ENCODE peak calls at places on chromosomes 11 and 22, in four cellular contexts. Y is body of pancreas, C is thoracic aorta, G is fibroblast of pulmonary artery. Q is an unnamed sample.

GRCh38 chr11:22703040-22703439 is 36.6 kb downstream of the GAS2 start:
- DNase-seq in Y (peak; percentile 57), C (no peak), G (peak; percentile 88), Q (no peak)

GRCh38 chr11:20353829-20354434 is 9.6 kb upstream of the HTATIP2 start:
- DNase-seq in Y (peak; percentile 52), C (no peak), G (peak; percentile 61), Q (peak; percentile 23)

GRCh38 chr11:19816817-19817216 is 104.2 kb downstream of the NAV2 start:
- DNase-seq in Y (no peak), C (no peak), G (no peak), Q (no peak)

GRCh38 chr11:77198440-77198849 is 70.4 kb downstream of the MYO7A start:
- DNase-seq in Y (peak; percentile 23), C (no peak), G (peak; percentile 11), Q (peak; percentile 25)

GRCh38 chr11:99325807-99326206 is 305.1 kb downstream of the CNTN5 start:
- DNase-seq in Y (no peak), C (no peak), G (peak; percentile 96), Q (no peak)

GRCh38 chr22:49083607-49084006 is 744.1 kb downstream of the BRD1 start:
- DNase-seq in Y (no peak), C (no peak), G (no peak), Q (no peak)

GRCh38 chr11:119342023-119342300 is 1.3 kb upstream of the C1QTNF5 start:
- DNase-seq in Y (no peak), C (no peak), G (no peak), Q (no peak)

GRCh38 chr11:128095459-128096096 is 491.8 kb downstream of the ETS1 start:
- DNase-seq in Y (no peak), C (no peak), G (peak; percentile 94), Q (no peak)

GRCh38 chr22:22061085-22062077 is 78.8 kb upstream of the TOP3B start:
- DNase-seq in Y (peak; percentile 19), C (no peak), G (peak; percentile 69), Q (no peak)

GRCh38 chr11:36381005-36381350 is 84.9 kb downstream of the PRR5L start:
- DNase-seq in Y (no peak), C (no peak), G (no peak), Q (no peak)
- H3K4me3 ChIP-seq in Y (no peak overlapping the region), C (peak overlapping the region; percentile 48), G (no peak overlapping the region), Q (no peak overlapping the region)

GRCh38 chr22:42500164-42500835 is 19.3 kb downstream of the RRP7A start:
- DNase-seq in Y (peak; percentile 89), C (no peak), G (peak; percentile 71), Q (peak; percentile 63)

GRCh38 chr22:42500836-42501179 is 18.8 kb downstream of the RRP7A start:
- DNase-seq in Y (no peak), C (no peak), G (no peak), Q (no peak)
- H3K4me3 ChIP-seq in Y (no peak overlapping the region), C (peak overlapping the region; percentile 68), G (peak overlapping the region; percentile 34), Q (peak overlapping the region; percentile 21)

DNA sequence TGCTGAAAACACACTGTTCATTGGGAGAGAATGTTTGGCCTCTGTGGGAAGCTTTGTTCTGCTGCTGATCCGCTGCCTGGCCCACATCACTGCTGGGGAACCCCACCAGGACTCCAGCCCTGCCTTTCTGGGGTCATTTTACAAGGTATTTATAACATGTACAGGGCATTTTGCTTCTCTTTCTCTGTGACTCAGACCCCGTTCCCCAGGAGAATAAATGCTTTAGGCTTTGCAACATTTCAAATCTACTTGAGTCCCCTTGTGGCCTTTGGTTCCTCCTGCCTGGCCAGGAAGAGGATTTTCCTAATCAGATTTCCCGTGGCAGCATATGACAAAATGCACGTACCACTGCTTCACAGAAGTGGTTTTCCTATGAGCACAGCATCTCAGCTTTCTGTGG is 43.0 kb downstream of the BTG4 start:
- DNase-seq in Y (no peak), C (no peak), G (no peak), Q (peak; percentile 19)
- H3K4me3 ChIP-seq in Y (no peak overlapping the region), C (no peak overlapping the region), G (no peak overlapping the region), Q (no peak overlapping the region)

GRCh38 chr22:45878901-45879551 is 97.9 kb downstream of the WNT7B start:
- DNase-seq in Y (no peak), C (no peak), G (no peak), Q (no peak)

GRCh38 chr22:45879552-45879949 is 97.4 kb downstream of the WNT7B start:
- DNase-seq in Y (no peak), C (no peak), G (no peak), Q (no peak)

GRCh38 chr22:45880732-45881523 is 96.0 kb downstream of the WNT7B start:
- DNase-seq in Y (no peak), C (no peak), G (no peak), Q (no peak)

GRCh38 chr22:45881524-45881875 is 95.5 kb downstream of the WNT7B start:
- DNase-seq in Y (no peak), C (no peak), G (no peak), Q (no peak)

GRCh38 chr22:45880091-45880651 is 96.8 kb downstream of the WNT7B start:
- DNase-seq in Y (no peak), C (no peak), G (no peak), Q (no peak)
- H3K4me3 ChIP-seq in Y (no peak overlapping the region), C (no peak overlapping the region), G (no peak overlapping the region), Q (no peak overlapping the region)

GRCh38 chr22:39306456-39307361 is 12.7 kb downstream of the RPL3 start:
- DNase-seq in Y (peak; percentile 75), C (no peak), G (no peak), Q (no peak)

GRCh38 chr22:39302431-39302960 is 16.9 kb downstream of the RPL3 start:
- DNase-seq in Y (no peak), C (no peak), G (no peak), Q (no peak)

GRCh38 chr22:39303358-39303757 is 16.1 kb downstream of the RPL3 start:
- DNase-seq in Y (no peak), C (no peak), G (no peak), Q (no peak)

GRCh38 chr22:39301926-39302325 is 17.5 kb downstream of the RPL3 start:
- DNase-seq in Y (no peak), C (no peak), G (no peak), Q (no peak)

DNA sequence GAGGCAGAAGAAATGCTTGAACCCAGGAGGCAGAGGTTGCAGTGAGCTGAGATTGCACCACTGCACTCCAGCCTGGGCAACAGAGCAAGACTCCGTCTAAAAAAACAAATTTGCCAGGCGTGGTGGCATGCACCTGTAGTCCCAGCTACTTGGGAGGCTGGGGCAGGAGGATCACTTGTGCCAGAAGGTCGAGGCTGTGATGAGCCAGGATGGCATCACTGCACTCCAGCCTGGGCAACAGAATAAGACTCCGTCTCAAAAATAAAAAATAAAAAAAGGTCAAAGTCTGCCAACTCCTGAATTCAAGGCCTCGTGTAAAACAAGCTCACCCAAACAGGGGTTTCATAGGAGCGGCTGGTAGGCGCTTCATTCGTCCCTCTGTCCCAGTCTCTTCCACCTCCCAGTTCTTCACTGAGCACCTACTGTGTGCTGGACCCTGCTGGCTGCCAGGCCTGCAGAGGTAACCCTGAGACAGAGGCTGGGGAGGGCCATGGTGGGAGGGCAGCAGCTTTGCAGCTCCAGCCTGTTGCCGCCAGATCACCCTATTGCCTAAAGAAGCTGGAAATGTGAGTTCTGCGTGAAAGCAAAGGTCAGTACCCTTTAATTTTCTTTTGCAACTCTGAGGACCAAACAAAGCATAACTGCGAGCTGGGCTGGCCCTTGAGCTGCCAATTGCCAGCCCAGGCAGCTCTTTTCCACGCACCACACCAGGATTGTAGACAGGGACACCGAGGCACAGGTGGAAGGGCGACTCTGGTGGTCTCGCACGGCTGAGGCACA is 15.3 kb downstream of the RPL3 start:
- DNase-seq in Y (no peak), C (no peak), G (no peak), Q (no peak)
- H3K4me3 ChIP-seq in Y (no peak overlapping the region), C (no peak overlapping the region), G (no peak overlapping the region), Q (no peak overlapping the region)

GRCh38 chr11:62621027-62621566 is 689 bp downstream of the B3GAT3 start:
- DNase-seq in Y (no peak), C (no peak), G (no peak), Q (no peak)

GRCh38 chr11:62627718-62628117 is 5.9 kb upstream of the B3GAT3 start:
- DNase-seq in Y (no peak), C (no peak), G (no peak), Q (no peak)

GRCh38 chr11:62621567-62622470 is at the start of gene B3GAT3:
- DNase-seq in Y (peak; percentile 99), C (peak; percentile 93), G (peak; percentile 98), Q (peak; percentile 92)

DNA sequence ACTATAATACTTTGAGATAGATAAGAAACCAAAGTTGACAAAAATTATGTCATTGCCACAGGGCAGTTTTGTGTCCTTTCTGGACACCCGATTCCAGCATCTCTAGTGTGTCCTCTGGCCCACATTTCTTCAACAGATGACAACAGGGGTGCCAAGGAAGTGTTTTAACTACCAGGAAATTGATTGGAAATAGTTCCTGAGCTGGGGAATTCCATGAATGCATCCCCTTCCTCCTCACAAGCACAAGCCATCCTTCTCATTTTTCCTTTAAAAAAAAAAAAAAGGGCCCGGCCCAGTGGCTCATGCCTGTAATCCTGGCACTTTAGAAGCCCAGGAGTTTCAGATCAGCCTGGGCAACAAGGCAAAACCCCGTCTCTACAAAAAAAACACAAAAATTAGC is 690 bp upstream of the B3GAT3 start:
- DNase-seq in Y (no peak), C (no peak), G (no peak), Q (no peak)
- H3K4me3 ChIP-seq in Y (no peak overlapping the region), C (peak overlapping the region; percentile 89), G (peak overlapping the region; percentile 75), Q (no peak overlapping the region)

DNA sequence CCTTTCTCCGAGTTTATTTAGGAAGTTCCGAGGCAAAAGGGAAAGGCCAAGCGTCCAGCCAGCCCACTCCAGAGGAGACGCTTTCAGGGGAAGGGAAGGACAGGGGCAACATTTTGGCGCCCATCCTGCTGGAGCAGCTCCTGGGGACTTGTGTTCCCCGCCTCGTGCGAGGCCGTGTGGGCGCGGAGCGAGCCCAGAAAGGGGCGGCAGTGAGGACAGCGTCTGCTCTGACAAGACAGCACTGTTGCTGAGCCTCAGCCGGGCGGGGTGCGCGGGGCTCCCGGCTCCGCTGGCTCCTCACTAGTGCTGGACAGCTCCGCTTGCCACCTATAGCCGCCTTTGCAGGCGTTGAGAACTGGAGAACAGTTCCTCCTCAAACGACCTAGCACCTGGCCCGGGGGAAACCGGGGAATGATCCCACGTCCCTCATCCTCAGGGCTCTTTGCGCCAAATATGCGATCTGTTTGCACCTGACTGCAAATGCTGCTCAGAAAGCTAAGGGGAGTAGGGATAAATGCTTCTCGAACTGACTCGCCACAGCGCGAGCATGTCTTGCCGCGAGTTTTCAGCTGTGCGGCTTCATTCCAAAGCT is 722 bp upstream of the GUCY1A2 start:
- DNase-seq in Y (peak; percentile 72), C (no peak), G (peak; percentile 80), Q (no peak)
- H3K4me3 ChIP-seq in Y (peak overlapping the region; percentile 36), C (peak overlapping the region; percentile 47), G (peak overlapping the region; percentile 58), Q (no peak overlapping the region)

Q was measured in Jurkat, Clone E6-1.